ENCODE peak calls at places on chromosome 11, in five cellular contexts. V is endothelial cell of umbilical vein, X is keratinocyte, P is mammary epithelial cell, N is right lobe of liver. A is an unnamed sample. For H3K36me3, the result is how much of the 10 kb centered on the place peaks cover.

GRCh38 chr11:62430350-62430749 is 11.5 kb downstream of the SCGB1A1 start:
- DNase-seq in V (no peak), X (no peak), P (no peak), N (no peak), A (no peak)

GRCh38 chr11:13745165-13745564 is 76.7 kb downstream of the FAR1 start:
- DNase-seq in V (peak), X (no peak), P (no peak), N (no peak), A (no peak)

GRCh38 chr11:16841984-16842383 is 103.5 kb downstream of the C11orf58 start:
- DNase-seq in V (no peak), X (no peak), P (no peak), N (no peak), A (no peak)

GRCh38 chr11:130671801-130672700 is 223.6 kb downstream of the ADAMTS15 start:
- DNase-seq in V (no peak), X (no peak), P (peak), N (no peak), A (peak)

GRCh38 chr11:94023856-94024255 is 2.7 kb downstream of the HEPHL1 start:
- DNase-seq in V (no peak), X (no peak), P (no peak), N (no peak), A (no peak)

GRCh38 chr11:104146421-104146820 is 17.5 kb downstream of the PDGFD start:
- DNase-seq in V (no peak), X (no peak), P (no peak), N (no peak), A (no peak)

GRCh38 chr11:95398437-95399112 is 167.6 kb upstream of the SESN3 start:
- DNase-seq in V (no peak), X (no peak), P (peak), N (no peak), A (no peak)

GRCh38 chr11:14973621-14974020 is 1.5 kb upstream of the CALCA start:
- DNase-seq in V (no peak), X (no peak), P (no peak), N (no peak), A (no peak)

GRCh38 chr11:92061648-92062047 is 163.0 kb upstream of the FAT3 start:
- DNase-seq in V (no peak), X (no peak), P (no peak), N (no peak), A (no peak)

GRCh38 chr11:74272276-74272675 is 39.2 kb downstream of the P4HA3 start:
- DNase-seq in V (no peak), X (no peak), P (no peak), N (no peak), A (no peak)

GRCh38 chr11:72004515-72005346 is 6.0 kb downstream of the IL18BP start:
- DNase-seq in V (no peak), X (no peak), P (no peak), N (no peak), A (no peak)
- H3K36me3 ChIP-seq in V (half or more), X (under half), P (under half), N (half or more), A (half or more)

GRCh38 chr11:118636569-118637290 is 29.3 kb downstream of the PHLDB1 start:
- DNase-seq in V (no peak), X (no peak), P (no peak), N (no peak), A (no peak)

GRCh38 chr11:118633979-118634378 is 26.6 kb downstream of the PHLDB1 start:
- DNase-seq in V (no peak), X (no peak), P (no peak), N (no peak), A (no peak)

GRCh38 chr11:118635642-118636041 is 28.2 kb downstream of the PHLDB1 start:
- DNase-seq in V (no peak), X (no peak), P (no peak), N (no peak), A (no peak)

GRCh38 chr11:118634435-118635236 is 27.2 kb downstream of the PHLDB1 start:
- DNase-seq in V (no peak), X (no peak), P (peak), N (peak), A (no peak)

GRCh38 chr11:118635237-118635591 is 27.8 kb downstream of the PHLDB1 start:
- DNase-seq in V (no peak), X (no peak), P (no peak), N (no peak), A (no peak)
- H3K36me3 ChIP-seq in V (half or more), X (under half), P (under half), N (under half), A (half or more)

GRCh38 chr11:108680267-108680666 is 15.4 kb downstream of the DDX10 start:
- DNase-seq in V (no peak), X (no peak), P (no peak), N (no peak), A (no peak)

DNA sequence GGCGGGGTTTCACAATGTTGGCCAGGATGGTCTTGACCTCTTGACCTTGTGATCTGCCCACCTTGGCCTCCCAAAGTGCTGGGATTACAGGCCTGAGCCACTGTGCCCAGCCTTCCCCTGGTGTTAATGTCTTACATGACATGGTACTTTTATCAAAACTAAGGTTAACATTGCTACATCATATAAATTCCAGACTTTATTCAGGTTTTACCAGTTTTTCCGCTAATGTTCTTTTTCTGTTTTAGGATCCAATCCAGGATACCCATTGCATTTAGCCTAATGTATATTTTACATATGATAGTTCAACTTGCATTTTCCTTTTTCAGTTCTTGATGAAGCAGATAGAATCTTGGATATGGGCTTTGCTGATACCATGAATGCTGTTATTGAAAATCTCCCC is 14.2 kb downstream of the DDX10 start:
- DNase-seq in V (no peak), X (no peak), P (no peak), N (no peak), A (no peak)
- H3K36me3 ChIP-seq in V (under half), X (under half), P (under half), N (under half), A (half or more)

DNA sequence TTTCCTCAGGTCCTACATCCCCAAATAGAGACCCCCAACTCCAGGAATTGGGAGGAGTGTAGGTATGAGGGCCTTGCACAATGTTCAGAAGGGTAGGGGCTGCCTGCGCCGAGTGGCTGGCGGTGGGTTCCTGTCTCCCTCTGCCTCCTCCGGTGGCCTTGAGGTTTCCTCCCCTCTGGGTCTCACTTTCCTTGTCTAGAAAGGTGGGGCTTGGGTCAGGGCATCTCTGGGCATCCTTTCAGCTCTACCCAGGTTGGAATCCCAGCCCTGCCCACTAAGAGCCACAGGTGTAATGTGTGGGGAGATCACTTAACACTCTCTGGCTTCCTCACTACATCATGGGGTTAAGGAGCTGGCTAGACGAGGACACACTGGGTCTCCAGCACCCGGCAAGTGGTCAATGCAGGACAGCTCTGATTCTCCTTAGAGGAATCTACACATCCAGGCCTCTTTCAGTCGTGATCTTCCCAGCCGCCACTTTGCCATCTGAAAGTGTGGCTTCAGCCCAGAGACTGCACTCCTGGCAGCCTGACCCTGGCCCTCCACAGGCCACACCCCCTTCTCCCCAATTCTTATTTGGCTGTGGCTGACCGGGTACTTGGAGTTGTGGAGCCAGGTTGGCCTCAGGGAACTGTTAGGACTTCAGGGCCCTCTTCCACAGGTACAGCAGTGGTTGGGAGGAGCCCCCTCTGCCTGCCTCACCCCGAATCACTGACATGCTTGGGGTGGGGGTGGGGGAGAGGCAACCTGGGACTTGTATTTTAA is 22.1 kb downstream of the PRDM11 start:
- DNase-seq in V (no peak), X (no peak), P (no peak), N (no peak), A (no peak)
- H3K36me3 ChIP-seq in V (under half), X (under half), P (under half), N (under half), A (under half)

GRCh38 chr11:35178862-35179261 is 39.9 kb downstream of the CD44 start:
- DNase-seq in V (no peak), X (no peak), P (peak), N (no peak), A (no peak)
- H3K36me3 ChIP-seq in V (under half), X (half or more), P (half or more), N (under half), A (under half)

DNA sequence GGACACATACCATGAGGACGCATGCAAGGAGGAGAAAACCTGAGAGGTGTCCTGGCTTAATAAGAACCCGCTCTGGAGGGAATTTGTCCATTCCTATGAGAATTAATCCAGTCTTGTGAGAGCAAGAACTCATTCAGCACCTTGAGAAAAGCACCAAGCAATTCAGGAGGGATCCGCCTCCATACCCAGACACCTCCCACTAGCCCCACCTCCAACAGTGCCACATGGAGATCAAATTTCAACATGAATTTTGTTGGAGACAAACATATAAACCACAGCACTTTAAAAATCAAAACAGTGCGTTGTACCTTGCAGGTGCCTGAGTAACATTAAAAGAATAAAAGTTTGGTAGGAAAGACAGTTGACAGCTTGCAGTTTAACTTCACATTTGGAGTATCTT is 11.4 kb downstream of the UBE4A start:
- DNase-seq in V (no peak), X (no peak), P (no peak), N (no peak), A (no peak)
- H3K36me3 ChIP-seq in V (under half), X (under half), P (under half), N (half or more), A (half or more)

DNA sequence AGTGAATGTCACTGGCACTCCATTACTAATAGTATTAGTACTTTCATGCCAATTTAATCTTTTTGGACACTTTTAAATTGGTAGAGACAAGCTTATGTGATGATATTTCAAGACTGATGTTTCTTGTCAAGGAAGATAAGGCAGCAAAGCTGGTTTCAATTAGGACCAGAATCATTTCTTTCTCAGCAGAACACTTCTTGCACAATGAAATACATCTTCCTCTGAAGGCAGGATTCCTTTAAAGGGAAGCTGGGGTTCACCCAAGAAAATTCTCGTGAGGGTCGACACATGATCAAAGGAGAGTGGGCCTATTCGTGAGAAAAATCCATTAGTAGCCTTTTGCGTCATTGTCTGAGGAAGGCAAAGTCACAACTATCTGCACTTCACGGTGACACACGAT is 17.6 kb downstream of the TTC12 start:
- DNase-seq in V (no peak), X (no peak), P (no peak), N (no peak), A (no peak)
- H3K36me3 ChIP-seq in V (under half), X (under half), P (under half), N (under half), A (half or more)

GRCh38 chr11:32597914-32598313 is 14.3 kb downstream of the EIF3M start:
- DNase-seq in V (no peak), X (no peak), P (no peak), N (no peak), A (no peak)

GRCh38 chr11:32594272-32594671 is 10.6 kb downstream of the EIF3M start:
- DNase-seq in V (no peak), X (no peak), P (no peak), N (no peak), A (no peak)
- H3K36me3 ChIP-seq in V (under half), X (under half), P (half or more), N (half or more), A (half or more)